ENCODE peak calls at places on chromosomes 6 and 20, in nine cellular contexts. N is omental fat pad; V is NCI-H748 treated with DMSO at 0.1 percent for 48 hours; K is NCI-H1417; C is amniotic stem cell; J is PC-9; U is posterior cingulate gyrus; Y is activated CD4-positive, alpha-beta T cell treated with anti-CD3 and anti-CD28 coated beads, Interleukin-2, amount 10 ng/mL, durations not matched to agents 7 days and 5 days; L is nephron progenitor cell. P is an unnamed sample.

GRCh38 chr6:45930419-45931059 is 85.1 kb downstream of the CLIC5 start:
- DNase-seq in N (peak; percentile 55), V (peak; percentile 66), K (peak; percentile 52), C (peak; percentile 38), J (no peak), U (peak; percentile 69), Y (peak; percentile 58), L (peak; percentile 79), P (peak; percentile 74)

GRCh38 chr20:44961868-44962267 is 1.7 kb upstream of the TOMM34 start:
- DNase-seq in N (no peak), V (no peak), K (no peak), C (peak; percentile 6), J (no peak), U (no peak), Y (no peak), L (no peak), P (peak; percentile 85)

GRCh38 chr20:25565578-25566157 is 19.7 kb downstream of the NINL start:
- DNase-seq in N (no peak), V (no peak), K (no peak), C (no peak), J (no peak), U (no peak), Y (no peak), L (no peak), P (no peak)

GRCh38 chr6:132712366-132712765 is 1.5 kb downstream of the VNN1 start:
- DNase-seq in N (no peak), V (no peak), K (no peak), C (no peak), J (peak; percentile 89), U (no peak), Y (no peak), L (no peak), P (peak; percentile 31)

GRCh38 chr6:144286503-144287393 is 1.6 kb downstream of the UTRN start:
- DNase-seq in N (peak; percentile 50), V (peak; percentile 21), K (no peak), C (no peak), J (peak; percentile 90), U (no peak), Y (no peak), L (peak; percentile 84), P (peak; percentile 92)

GRCh38 chr20:25987073-25987927 is 290.6 kb upstream of the ZNF337 start:
- DNase-seq in N (no peak), V (peak; percentile 54), K (peak; percentile 12), C (no peak), J (no peak), U (no peak), Y (peak; percentile 52), L (no peak), P (no peak)

GRCh38 chr6:157670466-157671186 is 152.4 kb upstream of the SNX9 start:
- DNase-seq in N (no peak), V (no peak), K (no peak), C (no peak), J (no peak), U (no peak), Y (peak; percentile 12), L (no peak), P (no peak)

GRCh38 chr6:134177753-134178229 is 125.4 kb upstream of the SLC2A12 start:
- DNase-seq in N (no peak), V (no peak), K (no peak), C (no peak), J (peak; percentile 21), U (no peak), Y (no peak), L (no peak), P (peak; percentile 87)